ENCODE peak calls at places on chromosomes 5 and 9, in five cellular contexts. R, O, H, T and Y are unnamed samples.

GRCh38 chr9:96391021-96391765 is 7.7 kb upstream of the SLC35D2 start:
- DNase-seq in R (no peak), O (peak; percentile 60), H (peak; percentile 96), T (peak; percentile 65), Y (no peak)

GRCh38 chr5:171421331-171422262 is 2.1 kb downstream of the FGF18 start:
- DNase-seq in R (no peak), O (peak; percentile 18), H (no peak), T (no peak), Y (no peak)

GRCh38 chr5:181187500-181188213 is 17.3 kb downstream of the TRIM7 start:
- DNase-seq in R (peak; percentile 66), O (peak; percentile 73), H (peak; percentile 81), T (peak; percentile 81), Y (no peak)

GRCh38 chr5:115372121-115372520 is 75.7 kb upstream of the CCDC112 start:
- DNase-seq in R (no peak), O (no peak), H (no peak), T (no peak), Y (no peak)

GRCh38 chr5:149938791-149939358 is 5.7 kb downstream of the PDE6A start:
- DNase-seq in R (no peak), O (no peak), H (no peak), T (peak; percentile 77), Y (peak; percentile 91)

GRCh38 chr9:76390656-76391055 is 3.6 kb downstream of the RFK start:
- DNase-seq in R (no peak), O (no peak), H (no peak), T (peak; percentile 91), Y (no peak)

GRCh38 chr9:35882265-35882848 is 12.2 kb upstream of the OR13J1 start:
- DNase-seq in R (peak; percentile 65), O (peak; percentile 90), H (peak; percentile 62), T (peak; percentile 75), Y (peak; percentile 59)

GRCh38 chr9:10479172-10479571 is 133.6 kb downstream of the PTPRD start:
- DNase-seq in R (peak; percentile 5), O (no peak), H (peak; percentile 5), T (no peak), Y (peak; percentile 0)

GRCh38 chr9:35869621-35870216 is 482 bp downstream of the OR13J1 start:
- DNase-seq in R (no peak), O (no peak), H (no peak), T (no peak), Y (no peak)

GRCh38 chr5:177592010-177592834 is at the start of gene TMED9:
- DNase-seq in R (peak; percentile 84), O (peak; percentile 91), H (peak; percentile 71), T (peak; percentile 92), Y (peak; percentile 70)

GRCh38 chr5:151886741-151887261 is 37.9 kb downstream of the GLRA1 start:
- DNase-seq in R (no peak), O (no peak), H (no peak), T (no peak), Y (no peak)

GRCh38 chr9:96169488-96169887 is 132.5 kb downstream of the HSD17B3 start:
- DNase-seq in R (no peak), O (peak; percentile 64), H (peak; percentile 24), T (no peak), Y (no peak)

GRCh38 chr9:35313911-35314310 is 152.1 kb downstream of the UNC13B start:
- DNase-seq in R (no peak), O (no peak), H (no peak), T (no peak), Y (no peak)

GRCh38 chr5:946720-947625 is 54.3 kb downstream of the TRIP13 start:
- DNase-seq in R (no peak), O (no peak), H (no peak), T (no peak), Y (no peak)

GRCh38 chr9:123742009-123742767 is 187.7 kb downstream of the DENND1A start:
- DNase-seq in R (no peak), O (no peak), H (peak; percentile 91), T (peak; percentile 70), Y (no peak)

GRCh38 chr5:75933489-75933888 is 149.7 kb upstream of the SV2C start:
- DNase-seq in R (no peak), O (no peak), H (no peak), T (no peak), Y (no peak)

GRCh38 chr5:176173647-176174046 is 64.6 kb upstream of the SIMC1 start:
- DNase-seq in R (no peak), O (no peak), H (no peak), T (no peak), Y (no peak)

GRCh38 chr5:40549611-40550010 is 130.1 kb upstream of the PTGER4 start:
- DNase-seq in R (no peak), O (no peak), H (no peak), T (no peak), Y (no peak)

GRCh38 chr9:91282292-91282691 is 79.4 kb downstream of the AUH start:
- DNase-seq in R (no peak), O (no peak), H (peak; percentile 3), T (no peak), Y (no peak)

GRCh38 chr5:67960939-67961338 is 254.6 kb upstream of the PIK3R1 start:
- DNase-seq in R (no peak), O (no peak), H (no peak), T (no peak), Y (no peak)

GRCh38 chr9:85310531-85311070 is 431.2 kb downstream of the AGTPBP1 start:
- DNase-seq in R (no peak), O (no peak), H (no peak), T (no peak), Y (no peak)

GRCh38 chr5:77864997-77865396 is 88.9 kb upstream of the TBCA start:
- DNase-seq in R (no peak), O (no peak), H (no peak), T (no peak), Y (peak; percentile 87)

GRCh38 chr5:6730407-6730806 is 17.2 kb downstream of the TENT4A start:
- DNase-seq in R (no peak), O (no peak), H (no peak), T (no peak), Y (no peak)

GRCh38 chr9:131464354-131465000 is 38.2 kb upstream of the POMT1 start:
- DNase-seq in R (no peak), O (no peak), H (no peak), T (peak; percentile 26), Y (peak; percentile 28)

GRCh38 chr5:17127743-17128231 is 89.6 kb upstream of the BASP1 start:
- DNase-seq in R (no peak), O (no peak), H (no peak), T (peak; percentile 94), Y (no peak)

GRCh38 chr5:643811-644271 is 31.7 kb downstream of the CEP72 start:
- DNase-seq in R (no peak), O (no peak), H (no peak), T (no peak), Y (no peak)

GRCh38 chr9:136700959-136701664 is 11.3 kb upstream of the DIPK1B start:
- DNase-seq in R (no peak), O (no peak), H (no peak), T (no peak), Y (no peak)

GRCh38 chr9:22342489-22343217 is 104.0 kb upstream of the DMRTA1 start:
- DNase-seq in R (no peak), O (no peak), H (peak; percentile 27), T (peak; percentile 4), Y (no peak)
- TF ChIP-seq POLR2AphosphoS5 in R (no peak), O (no peak), H (no peak), T (no peak), Y (no peak)

GRCh38 chr5:98913911-98914310 is 14.9 kb downstream of the CHD1 start:
- DNase-seq in R (peak; percentile 22), O (no peak), H (no peak), T (no peak), Y (no peak)

GRCh38 chr5:98916540-98916939 is 12.3 kb downstream of the CHD1 start:
- DNase-seq in R (no peak), O (no peak), H (no peak), T (no peak), Y (no peak)

GRCh38 chr5:98921947-98922508 is 6.8 kb downstream of the CHD1 start:
- DNase-seq in R (no peak), O (no peak), H (no peak), T (no peak), Y (no peak)

GRCh38 chr5:98917433-98917832 is 11.4 kb downstream of the CHD1 start:
- DNase-seq in R (no peak), O (no peak), H (no peak), T (no peak), Y (no peak)
- H3K4me3 ChIP-seq in R (no peak overlapping the region), O (no peak overlapping the region), H (no peak overlapping the region), T (no peak overlapping the region), Y (no peak overlapping the region)

GRCh38 chr5:141149812-141150211 is at the start of gene PCDHB6:
- DNase-seq in R (no peak), O (no peak), H (peak; percentile 56), T (peak; percentile 3), Y (no peak)

GRCh38 chr5:141150993-141151325 is 1.1 kb downstream of the PCDHB6 start:
- DNase-seq in R (no peak), O (no peak), H (no peak), T (no peak), Y (no peak)

GRCh38 chr5:141155540-141156374 is 5.9 kb downstream of the PCDHB6 start:
- DNase-seq in R (no peak), O (no peak), H (no peak), T (no peak), Y (no peak)

DNA sequence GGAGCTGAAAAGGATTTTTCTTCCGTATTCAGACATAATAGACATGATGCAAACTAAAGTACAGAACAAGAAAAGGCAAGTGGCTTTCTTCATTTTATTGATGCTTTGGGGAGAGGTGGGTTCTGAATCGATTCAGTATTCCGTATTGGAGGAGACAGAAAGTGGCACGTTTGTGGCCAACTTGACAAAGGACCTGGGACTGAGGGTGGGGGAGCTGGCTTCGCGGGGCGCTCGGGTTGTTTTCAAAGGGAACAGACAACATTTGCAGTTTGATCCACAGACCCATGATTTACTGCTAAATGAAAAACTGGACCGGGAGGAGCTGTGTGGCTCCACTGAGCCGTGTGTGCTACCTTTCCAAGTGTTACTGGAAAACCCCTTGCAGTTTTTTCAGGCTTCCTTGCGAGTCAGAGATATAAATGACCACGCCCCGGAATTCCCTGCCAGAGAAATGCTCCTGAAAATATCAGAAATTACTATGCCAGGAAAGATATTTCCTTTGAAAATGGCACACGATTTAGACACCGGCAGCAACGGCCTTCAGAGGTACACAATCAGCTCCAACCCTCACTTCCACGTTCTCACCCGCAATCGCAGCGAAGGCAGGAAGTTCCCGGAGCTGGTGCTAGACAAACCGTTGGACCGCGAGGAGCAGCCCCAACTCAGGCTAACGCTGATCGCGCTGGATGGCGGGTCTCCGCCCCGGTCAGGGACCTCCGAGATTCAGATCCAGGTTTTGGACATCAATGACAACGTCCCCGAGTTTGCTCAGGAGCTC is 547 bp downstream of the PCDHB6 start:
- DNase-seq in R (no peak), O (no peak), H (no peak), T (no peak), Y (no peak)
- TF ChIP-seq POLR2AphosphoS5 in R (no peak), O (no peak), H (no peak), T (no peak), Y (no peak)

DNA sequence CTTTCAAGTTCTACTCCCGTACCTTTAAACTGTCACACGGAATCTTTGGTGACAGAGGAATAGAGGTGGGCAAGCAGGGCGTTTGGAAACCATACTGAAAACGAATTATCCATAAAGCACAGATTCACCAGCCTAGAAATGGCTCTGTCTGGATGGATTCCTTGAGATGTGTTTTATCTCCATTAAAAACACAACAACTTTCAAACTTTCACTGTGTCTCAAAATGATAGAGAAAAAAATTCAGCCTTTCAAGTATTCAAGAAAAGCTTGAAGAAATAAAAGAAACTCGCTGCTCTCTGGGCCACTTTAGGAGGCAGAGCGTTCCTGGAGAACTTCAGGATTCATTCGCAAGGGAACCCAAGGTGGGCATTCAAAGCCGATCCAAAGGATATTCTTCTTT is 589 bp upstream of the THBS4 start:
- DNase-seq in R (no peak), O (no peak), H (no peak), T (no peak), Y (no peak)
- H3K4me3 ChIP-seq in R (no peak overlapping the region), O (peak overlapping the region; percentile 33), H (no peak overlapping the region), T (no peak overlapping the region), Y (no peak overlapping the region)